ENCODE peak calls at places on chromosomes 7 and 10, in seven cellular contexts. One of them, this sample, is unnamed.

GRCh38 chr7:85165263-85165662 is 21.6 kb downstream of the SEMA3D start:
- DNase-seq in Panc1: no peak
- DNase-seq in small intestine: no peak
- DNase-seq in A549: no peak
- DNase-seq in adrenal gland: no peak
- DNase-seq in keratinocyte: no peak
- DNase-seq in PC-9: no peak
- DNase-seq in this sample: no peak

GRCh38 chr7:1531263-1531978 is 919 bp downstream of the MAFK start:
- DNase-seq in Panc1: no peak
- DNase-seq in small intestine: peak
- DNase-seq in A549: no peak
- DNase-seq in adrenal gland: peak
- DNase-seq in keratinocyte: no peak
- DNase-seq in PC-9: no peak
- DNase-seq in this sample: no peak

GRCh38 chr7:21454906-21455305 is 27.0 kb downstream of the SP4 start:
- DNase-seq in Panc1: no peak
- DNase-seq in small intestine: no peak
- DNase-seq in A549: no peak
- DNase-seq in adrenal gland: no peak
- DNase-seq in keratinocyte: no peak
- DNase-seq in PC-9: no peak
- DNase-seq in this sample: no peak

GRCh38 chr7:148589640-148590039 is 926 bp upstream of the C7orf33 start:
- DNase-seq in Panc1: no peak
- DNase-seq in small intestine: no peak
- DNase-seq in A549: no peak
- DNase-seq in adrenal gland: no peak
- DNase-seq in keratinocyte: no peak
- DNase-seq in PC-9: no peak
- DNase-seq in this sample: no peak

GRCh38 chr7:55013851-55014250 is 5.0 kb upstream of the EGFR start:
- DNase-seq in Panc1: no peak
- DNase-seq in small intestine: no peak
- DNase-seq in A549: no peak
- DNase-seq in adrenal gland: no peak
- DNase-seq in keratinocyte: no peak
- DNase-seq in PC-9: no peak
- DNase-seq in this sample: no peak

GRCh38 chr7:2540641-2541051 is 14.7 kb downstream of the BRAT1 start:
- DNase-seq in Panc1: no peak
- DNase-seq in small intestine: no peak
- DNase-seq in A549: no peak
- DNase-seq in adrenal gland: no peak
- DNase-seq in keratinocyte: no peak
- DNase-seq in PC-9: no peak
- DNase-seq in this sample: no peak

GRCh38 chr7:155738104-155738503 is 74.2 kb downstream of the SHH start:
- DNase-seq in Panc1: no peak
- DNase-seq in small intestine: no peak
- DNase-seq in A549: no peak
- DNase-seq in adrenal gland: no peak
- DNase-seq in keratinocyte: no peak
- DNase-seq in PC-9: no peak
- DNase-seq in this sample: no peak

GRCh38 chr7:70554646-70555045 is 577.3 kb upstream of the GALNT17 start:
- DNase-seq in Panc1: no peak
- DNase-seq in small intestine: no peak
- DNase-seq in A549: no peak
- DNase-seq in adrenal gland: no peak
- DNase-seq in keratinocyte: no peak
- DNase-seq in PC-9: no peak
- DNase-seq in this sample: no peak

GRCh38 chr7:155862516-155863257 is 50.4 kb upstream of the SHH start:
- DNase-seq in Panc1: no peak
- DNase-seq in small intestine: no peak
- DNase-seq in A549: peak
- DNase-seq in adrenal gland: no peak
- DNase-seq in keratinocyte: no peak
- DNase-seq in PC-9: no peak
- DNase-seq in this sample: no peak

GRCh38 chr7:117982071-117983055 is 109.1 kb upstream of the CTTNBP2 start:
- DNase-seq in Panc1: no peak
- DNase-seq in small intestine: no peak
- DNase-seq in A549: no peak
- DNase-seq in adrenal gland: no peak
- DNase-seq in keratinocyte: no peak
- DNase-seq in PC-9: no peak
- DNase-seq in this sample: no peak

GRCh38 chr7:362416-363096 is 72.6 kb downstream of the FOXL3 start:
- DNase-seq in Panc1: no peak
- DNase-seq in small intestine: peak
- DNase-seq in A549: no peak
- DNase-seq in adrenal gland: no peak
- DNase-seq in keratinocyte: no peak
- DNase-seq in PC-9: no peak
- DNase-seq in this sample: no peak

GRCh38 chr10:132421377-132422168 is 24.6 kb downstream of the PWWP2B start:
- DNase-seq in Panc1: no peak
- DNase-seq in small intestine: peak
- DNase-seq in A549: peak
- DNase-seq in adrenal gland: peak
- DNase-seq in keratinocyte: no peak
- DNase-seq in PC-9: peak
- DNase-seq in this sample: peak

GRCh38 chr7:75870557-75870956 is 8.3 kb upstream of the RHBDD2 start:
- DNase-seq in Panc1: no peak
- DNase-seq in small intestine: no peak
- DNase-seq in A549: no peak
- DNase-seq in adrenal gland: no peak
- DNase-seq in keratinocyte: no peak
- DNase-seq in PC-9: no peak
- DNase-seq in this sample: no peak
- H3K27ac ChIP-seq in Panc1: no peak
- H3K27ac ChIP-seq in small intestine: no peak
- H3K27ac ChIP-seq in A549: no peak
- H3K27ac ChIP-seq in adrenal gland: no peak
- H3K27ac ChIP-seq in keratinocyte: no peak
- H3K27ac ChIP-seq in PC-9: no peak
- H3K27ac ChIP-seq in this sample: no peak

DNA sequence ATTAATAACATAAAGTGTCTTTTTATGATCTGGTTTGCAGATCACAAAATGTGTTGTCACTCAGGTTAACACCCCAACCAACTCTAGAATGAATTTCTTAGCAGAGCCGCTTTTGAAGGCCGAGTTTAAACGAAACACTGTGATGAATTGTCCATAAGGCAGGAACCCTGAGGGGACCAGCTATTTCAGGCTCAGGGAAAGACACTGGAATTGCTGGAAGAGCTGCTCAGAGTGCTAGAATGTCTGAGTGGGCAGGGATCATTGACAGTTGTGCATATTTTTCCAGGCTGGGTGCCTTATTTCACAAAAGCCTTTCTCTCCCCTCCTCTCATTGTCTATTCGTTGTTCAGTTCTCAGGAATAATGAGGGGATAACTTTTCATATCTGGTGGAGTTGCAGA is 68.7 kb upstream of the PRKG1 start:
- DNase-seq in Panc1: no peak
- DNase-seq in small intestine: no peak
- DNase-seq in A549: no peak
- DNase-seq in adrenal gland: no peak
- DNase-seq in keratinocyte: no peak
- DNase-seq in PC-9: no peak
- DNase-seq in this sample: no peak
- H3K27ac ChIP-seq in Panc1: no peak
- H3K27ac ChIP-seq in small intestine: no peak
- H3K27ac ChIP-seq in A549: no peak
- H3K27ac ChIP-seq in adrenal gland: no peak
- H3K27ac ChIP-seq in keratinocyte: no peak
- H3K27ac ChIP-seq in PC-9: no peak
- H3K27ac ChIP-seq in this sample: peak

GRCh38 chr10:114380060-114380459 is 24.2 kb downstream of the AFAP1L2 start:
- DNase-seq in Panc1: no peak
- DNase-seq in small intestine: peak
- DNase-seq in A549: no peak
- DNase-seq in adrenal gland: no peak
- DNase-seq in keratinocyte: no peak
- DNase-seq in PC-9: no peak
- DNase-seq in this sample: no peak

GRCh38 chr10:114375082-114375481 is 29.2 kb downstream of the AFAP1L2 start:
- DNase-seq in Panc1: no peak
- DNase-seq in small intestine: no peak
- DNase-seq in A549: no peak
- DNase-seq in adrenal gland: no peak
- DNase-seq in keratinocyte: no peak
- DNase-seq in PC-9: peak
- DNase-seq in this sample: no peak

GRCh38 chr10:114376523-114376922 is 27.8 kb downstream of the AFAP1L2 start:
- DNase-seq in Panc1: no peak
- DNase-seq in small intestine: no peak
- DNase-seq in A549: no peak
- DNase-seq in adrenal gland: no peak
- DNase-seq in keratinocyte: no peak
- DNase-seq in PC-9: no peak
- DNase-seq in this sample: no peak

GRCh38 chr10:114384181-114384580 is 20.1 kb downstream of the AFAP1L2 start:
- DNase-seq in Panc1: no peak
- DNase-seq in small intestine: no peak
- DNase-seq in A549: no peak
- DNase-seq in adrenal gland: no peak
- DNase-seq in keratinocyte: no peak
- DNase-seq in PC-9: no peak
- DNase-seq in this sample: no peak

DNA sequence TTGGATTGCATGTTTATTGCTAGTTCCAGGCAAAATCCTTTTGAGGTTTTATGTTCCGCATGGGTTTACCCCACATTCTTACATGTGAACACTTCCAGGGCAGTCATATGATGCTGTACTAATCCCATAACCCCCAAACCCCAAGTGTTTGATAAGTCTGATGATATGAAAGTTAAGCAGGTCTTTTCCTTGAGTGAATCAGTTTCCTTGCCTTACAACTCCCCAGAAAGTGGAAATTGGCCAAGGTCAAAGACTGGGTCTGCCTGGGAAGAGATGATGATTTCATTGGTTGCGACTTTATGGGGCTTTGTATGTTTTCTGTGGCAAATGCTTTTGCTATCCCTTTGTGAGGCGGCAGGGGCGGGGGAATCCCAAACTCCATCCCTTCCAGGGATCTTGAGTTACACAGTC is 24.7 kb downstream of the AFAP1L2 start:
- DNase-seq in Panc1: no peak
- DNase-seq in small intestine: no peak
- DNase-seq in A549: no peak
- DNase-seq in adrenal gland: no peak
- DNase-seq in keratinocyte: no peak
- DNase-seq in PC-9: no peak
- DNase-seq in this sample: no peak
- H3K27ac ChIP-seq in Panc1: peak
- H3K27ac ChIP-seq in small intestine: peak
- H3K27ac ChIP-seq in A549: peak
- H3K27ac ChIP-seq in adrenal gland: no peak
- H3K27ac ChIP-seq in keratinocyte: no peak
- H3K27ac ChIP-seq in PC-9: no peak
- H3K27ac ChIP-seq in this sample: no peak

GRCh38 chr7:144653449-144653848 is 182.4 kb downstream of the TPK1 start:
- DNase-seq in Panc1: no peak
- DNase-seq in small intestine: no peak
- DNase-seq in A549: no peak
- DNase-seq in adrenal gland: no peak
- DNase-seq in keratinocyte: no peak
- DNase-seq in PC-9: no peak
- DNase-seq in this sample: no peak
- H3K27ac ChIP-seq in Panc1: no peak
- H3K27ac ChIP-seq in small intestine: no peak
- H3K27ac ChIP-seq in A549: no peak
- H3K27ac ChIP-seq in adrenal gland: no peak
- H3K27ac ChIP-seq in keratinocyte: no peak
- H3K27ac ChIP-seq in PC-9: no peak
- H3K27ac ChIP-seq in this sample: no peak